ENCODE peak calls at places on chromosomes 4 and X, in ten cellular contexts. V, R, H, B, J, K, U, T, Y and I are unnamed samples. For H3K27me3, the result is how much of the 10 kb centered on the place peaks cover.

GRCh38 chrX:21744721-21745120 is 13.2 kb downstream of the SMPX start:
- DNase-seq in V (no peak), R (no peak), H (no peak), B (no peak), J (no peak), K (no peak), U (no peak), T (no peak), Y (no peak), I (no peak)

GRCh38 chr4:38255572-38255971 is 295.4 kb downstream of the PTTG2 start:
- DNase-seq in V (no peak), R (no peak), H (no peak), B (no peak), J (no peak), K (no peak), U (no peak), T (no peak), Y (no peak), I (no peak)

GRCh38 chr4:15893967-15894366 is 44.6 kb downstream of the FGFBP1 start:
- DNase-seq in V (no peak), R (no peak), H (no peak), B (peak), J (no peak), K (no peak), U (no peak), T (no peak), Y (no peak), I (peak)

GRCh38 chr4:2253160-2254084 is 8.5 kb downstream of the MXD4 start:
- DNase-seq in V (no peak), R (peak), H (no peak), B (no peak), J (peak), K (no peak), U (no peak), T (no peak), Y (no peak), I (no peak)

GRCh38 chr4:146061610-146062324 is 113.8 kb upstream of the LSM6 start:
- DNase-seq in V (no peak), R (no peak), H (no peak), B (no peak), J (no peak), K (no peak), U (no peak), T (no peak), Y (no peak), I (no peak)

GRCh38 chr4:98706200-98706813 is 47.9 kb upstream of the TSPAN5 start:
- DNase-seq in V (no peak), R (no peak), H (no peak), B (no peak), J (no peak), K (no peak), U (peak), T (no peak), Y (no peak), I (no peak)

GRCh38 chr4:147060171-147060931 is 114.7 kb upstream of the TTC29 start:
- DNase-seq in V (no peak), R (no peak), H (no peak), B (peak), J (no peak), K (no peak), U (no peak), T (no peak), Y (no peak), I (no peak)

GRCh38 chrX:94814216-94814615 is 1140.2 kb downstream of the FAM133A start:
- DNase-seq in V (no peak), R (no peak), H (no peak), B (no peak), J (no peak), K (no peak), U (no peak), T (no peak), Y (no peak), I (no peak)

GRCh38 chr4:187069398-187069797 is 345.7 kb upstream of the FAT1 start:
- DNase-seq in V (no peak), R (no peak), H (no peak), B (no peak), J (no peak), K (no peak), U (no peak), T (no peak), Y (no peak), I (no peak)

GRCh38 chrX:74232859-74233258 is 71.1 kb upstream of the ZCCHC13 start:
- DNase-seq in V (no peak), R (no peak), H (no peak), B (peak), J (no peak), K (no peak), U (no peak), T (peak), Y (no peak), I (no peak)

GRCh38 chrX:19673334-19674040 is 158.2 kb upstream of the MAP3K15 start:
- DNase-seq in V (no peak), R (peak), H (no peak), B (peak), J (peak), K (no peak), U (no peak), T (peak), Y (peak), I (peak)

GRCh38 chrX:40511258-40511657 is 69.5 kb upstream of the ATP6AP2 start:
- DNase-seq in V (no peak), R (no peak), H (no peak), B (no peak), J (no peak), K (no peak), U (no peak), T (no peak), Y (no peak), I (no peak)

GRCh38 chr4:75860606-75861005 is 41.6 kb downstream of the PPEF2 start:
- DNase-seq in V (no peak), R (no peak), H (no peak), B (no peak), J (no peak), K (no peak), U (no peak), T (no peak), Y (no peak), I (no peak)

GRCh38 chrX:129115104-129115503 is 408.2 kb downstream of the SMARCA1 start:
- DNase-seq in V (no peak), R (no peak), H (no peak), B (peak), J (no peak), K (peak), U (no peak), T (peak), Y (peak), I (no peak)

GRCh38 chrX:41779058-41779564 is 55.1 kb downstream of the GPR82 start:
- DNase-seq in V (no peak), R (no peak), H (no peak), B (peak), J (no peak), K (peak), U (no peak), T (peak), Y (no peak), I (no peak)

GRCh38 chrX:19682712-19683331 is 167.5 kb upstream of the MAP3K15 start:
- DNase-seq in V (no peak), R (peak), H (no peak), B (peak), J (peak), K (peak), U (peak), T (peak), Y (peak), I (peak)

GRCh38 chr4:36609631-36610030 is 328.2 kb downstream of the DTHD1 start:
- DNase-seq in V (no peak), R (no peak), H (no peak), B (no peak), J (no peak), K (no peak), U (no peak), T (no peak), Y (no peak), I (no peak)

GRCh38 chrX:54824722-54825121 is 17.2 kb downstream of the MAGED2 start:
- DNase-seq in V (no peak), R (no peak), H (no peak), B (no peak), J (no peak), K (no peak), U (no peak), T (no peak), Y (no peak), I (no peak)

GRCh38 chr4:35952751-35953150 is 291.6 kb downstream of the ARAP2 start:
- DNase-seq in V (no peak), R (no peak), H (no peak), B (no peak), J (no peak), K (no peak), U (no peak), T (no peak), Y (no peak), I (no peak)

GRCh38 chrX:19883878-19884277 is 3.5 kb downstream of the SH3KBP1 start:
- DNase-seq in V (peak), R (no peak), H (no peak), B (no peak), J (no peak), K (no peak), U (no peak), T (no peak), Y (peak), I (no peak)

GRCh38 chrX:134374910-134375309 is 85.1 kb upstream of the HPRT1 start:
- DNase-seq in V (no peak), R (no peak), H (no peak), B (peak), J (no peak), K (no peak), U (no peak), T (no peak), Y (no peak), I (no peak)
- H3K4me3 ChIP-seq in V (peak), R (no peak), H (no peak), B (no peak), J (no peak), K (peak), U (peak), T (peak), Y (no peak), I (no peak)

GRCh38 chr4:84501721-84502267 is 2.7 kb upstream of the NKX6-1 start:
- DNase-seq in V (no peak), R (no peak), H (no peak), B (no peak), J (no peak), K (no peak), U (no peak), T (no peak), Y (no peak), I (no peak)
- H3K27me3 ChIP-seq in V (under half), R (half or more), H (under half), B (half or more), J (half or more), K (half or more), U (half or more), T (under half), Y (half or more), I (under half)

GRCh38 chrX:65723706-65724105 is 56.3 kb downstream of the MSN start:
- DNase-seq in V (peak), R (no peak), H (no peak), B (peak), J (no peak), K (no peak), U (peak), T (no peak), Y (no peak), I (no peak)
- H3K27ac ChIP-seq in V (peak), R (peak), H (no peak), B (no peak), J (no peak), K (no peak), U (peak), T (no peak), Y (peak), I (no peak)

GRCh38 chrX:24054182-24055042 is at the start of gene EIF2S3:
- DNase-seq in V (peak), R (peak), H (peak), B (peak), J (peak), K (peak), U (peak), T (peak), Y (peak), I (peak)
- H3K4me3 ChIP-seq in V (peak), R (no peak), H (peak), B (peak), J (peak), K (no peak), U (peak), T (no peak), Y (peak), I (peak)